ENCODE peak calls at places on chromosomes 4 and X, in four cellular contexts. P is GM12878, U is HepG2, V is K562. T is an unnamed sample.

GRCh38 chr4:164383187-164384181 is 370.4 kb upstream of the SMIM31 start:
- DNase-seq in P (no peak), U (no peak), V (no peak), T (peak)

GRCh38 chrX:37644381-37645305 is 40.9 kb upstream of the XK start:
- DNase-seq in P (no peak), U (no peak), V (no peak), T (no peak)

GRCh38 chrX:123468481-123468880 is 264.4 kb downstream of the THOC2 start:
- DNase-seq in P (no peak), U (no peak), V (no peak), T (no peak)

GRCh38 chr4:20249333-20249732 is 2.4 kb upstream of the SLIT2 start:
- DNase-seq in P (no peak), U (no peak), V (no peak), T (peak)

GRCh38 chrX:15146515-15146914 is 123.4 kb downstream of the ASB9 start:
- DNase-seq in P (no peak), U (no peak), V (peak), T (peak)

GRCh38 chrX:39905946-39906345 is 191.8 kb downstream of the BCOR start:
- DNase-seq in P (no peak), U (no peak), V (no peak), T (no peak)

GRCh38 chrX:23505531-23506303 is 161.6 kb upstream of the PRDX4 start:
- DNase-seq in P (no peak), U (no peak), V (no peak), T (no peak)

GRCh38 chr4:41142946-41143720 is 71.2 kb downstream of the APBB2 start:
- DNase-seq in P (no peak), U (no peak), V (no peak), T (no peak)

GRCh38 chrX:110021180-110022022 is 18.5 kb downstream of the TMEM164 start:
- DNase-seq in P (no peak), U (no peak), V (no peak), T (no peak)

GRCh38 chr4:101205878-101206277 is 141.4 kb downstream of the PPP3CA start:
- DNase-seq in P (peak), U (no peak), V (no peak), T (no peak)

GRCh38 chrX:24396236-24396929 is 35.9 kb downstream of the SUPT20HL1 start:
- DNase-seq in P (no peak), U (no peak), V (no peak), T (no peak)

GRCh38 chr4:145154573-145154972 is 25.8 kb downstream of the OTUD4 start:
- DNase-seq in P (no peak), U (peak), V (no peak), T (no peak)

GRCh38 chr4:15436515-15436914 is 8.7 kb downstream of the C1QTNF7 start:
- DNase-seq in P (no peak), U (no peak), V (no peak), T (peak)

GRCh38 chrX:94524867-94525266 is 850.9 kb downstream of the FAM133A start:
- DNase-seq in P (no peak), U (no peak), V (peak), T (peak)

GRCh38 chrX:97616883-97617510 is 733.3 kb downstream of the RPA4 start:
- DNase-seq in P (peak), U (peak), V (no peak), T (no peak)

GRCh38 chr4:95093460-95093859 is 335.7 kb downstream of the BMPR1B start:
- DNase-seq in P (no peak), U (no peak), V (no peak), T (no peak)

GRCh38 chr4:179145746-179146530 is 1703.7 kb upstream of the AGA start:
- DNase-seq in P (no peak), U (no peak), V (no peak), T (no peak)

GRCh38 chr4:113952452-113953029 is 26.9 kb downstream of the ARSJ start:
- DNase-seq in P (peak), U (peak), V (peak), T (peak)

GRCh38 chr4:151389316-151389715 is 19.7 kb upstream of the FHIP1A start:
- DNase-seq in P (no peak), U (no peak), V (no peak), T (no peak)

GRCh38 chr4:123398803-123399637 is 2.4 kb downstream of the SPRY1 start:
- DNase-seq in P (no peak), U (peak), V (no peak), T (peak)

GRCh38 chr4:39820186-39820585 is 122.2 kb downstream of the UBE2K start:
- DNase-seq in P (no peak), U (no peak), V (no peak), T (no peak)

GRCh38 chr4:86775061-86775460 is 74.1 kb downstream of the SLC10A6 start:
- DNase-seq in P (no peak), U (no peak), V (no peak), T (no peak)

GRCh38 chr4:86771141-86771540 is 78.0 kb downstream of the SLC10A6 start:
- DNase-seq in P (no peak), U (no peak), V (no peak), T (no peak)

GRCh38 chr4:86769794-86770193 is 79.4 kb downstream of the SLC10A6 start:
- DNase-seq in P (no peak), U (no peak), V (no peak), T (no peak)
- TF ChIP-seq ZBTB33 in P (no peak), U (no peak), V (no peak), T (no peak)

GRCh38 chr4:56861365-56861764 is 39.9 kb upstream of the SPINK2 start:
- DNase-seq in P (no peak), U (no peak), V (no peak), T (no peak)

GRCh38 chr4:56859841-56860240 is 38.3 kb upstream of the SPINK2 start:
- DNase-seq in P (no peak), U (no peak), V (no peak), T (no peak)

GRCh38 chr4:56858302-56858644 is 36.8 kb upstream of the SPINK2 start:
- DNase-seq in P (no peak), U (no peak), V (no peak), T (no peak)

GRCh38 chr4:56860781-56861180 is 39.3 kb upstream of the SPINK2 start:
- DNase-seq in P (no peak), U (no peak), V (no peak), T (no peak)

GRCh38 chr4:56857601-56858301 is 36.2 kb upstream of the SPINK2 start:
- DNase-seq in P (no peak), U (no peak), V (no peak), T (no peak)
- TF ChIP-seq USF2 in P (no peak), U (no peak), V (no peak), T (no peak)

GRCh38 chr4:18075823-18076433 is 54.4 kb upstream of the LCORL start:
- DNase-seq in P (no peak), U (peak), V (peak), T (peak)
- TF ChIP-seq ZBTB33 in P (no peak), U (no peak), V (no peak), T (no peak)

DNA sequence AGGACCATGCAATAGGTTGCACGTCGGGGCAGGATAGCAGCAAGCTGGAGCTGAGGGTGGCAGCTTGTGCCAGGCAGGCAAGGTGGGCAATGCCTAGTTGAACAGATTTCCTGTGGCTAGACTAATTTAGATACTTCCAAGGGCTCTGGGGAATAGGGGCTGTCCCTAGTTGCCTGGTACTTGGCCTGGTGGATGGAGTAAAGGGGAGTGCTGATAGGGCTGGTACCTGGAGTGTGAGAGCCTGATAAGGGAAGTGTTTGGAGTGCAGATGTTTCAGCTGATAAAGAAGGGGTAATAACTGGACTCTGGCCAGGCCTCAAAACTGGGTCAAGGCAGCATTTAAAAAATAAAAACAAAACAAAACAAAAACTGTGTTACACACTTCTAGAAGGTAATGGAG is 665.5 kb downstream of the CCSER1 start:
- DNase-seq in P (no peak), U (no peak), V (no peak), T (no peak)
- TF ChIP-seq USF2 in P (no peak), U (no peak), V (no peak), T (no peak)